ENCODE peak calls at places on chromosomes 11 and 22, in four cellular contexts. One of them, this sample, is unnamed.

GRCh38 chr22:25760294-25760693 is 18.3 kb downstream of the MYO18B start:
- DNase-seq in choroid plexus epithelial cell: peak
- DNase-seq in foreskin keratinocyte: no peak
- DNase-seq in neural crest cell: no peak
- DNase-seq in this sample: no peak

GRCh38 chr11:108131993-108132392 is 10.6 kb downstream of the ACAT1 start:
- DNase-seq in choroid plexus epithelial cell: no peak
- DNase-seq in foreskin keratinocyte: no peak
- DNase-seq in neural crest cell: no peak
- DNase-seq in this sample: no peak

GRCh38 chr22:42151924-42152635 is 21.5 kb upstream of the CYP2D6 start:
- DNase-seq in choroid plexus epithelial cell: no peak
- DNase-seq in foreskin keratinocyte: no peak
- DNase-seq in neural crest cell: no peak
- DNase-seq in this sample: no peak

GRCh38 chr22:49585695-49586243 is 241.9 kb downstream of the BRD1 start:
- DNase-seq in choroid plexus epithelial cell: no peak
- DNase-seq in foreskin keratinocyte: no peak
- DNase-seq in neural crest cell: no peak
- DNase-seq in this sample: no peak

GRCh38 chr11:70397336-70397982 is 870 bp upstream of the CTTN start:
- DNase-seq in choroid plexus epithelial cell: peak
- DNase-seq in foreskin keratinocyte: no peak
- DNase-seq in neural crest cell: peak
- DNase-seq in this sample: no peak

GRCh38 chr11:117417342-117417741 is 89.7 kb downstream of the CEP164 start:
- DNase-seq in choroid plexus epithelial cell: no peak
- DNase-seq in foreskin keratinocyte: no peak
- DNase-seq in neural crest cell: no peak
- DNase-seq in this sample: no peak

GRCh38 chr11:8038811-8039529 is 42.0 kb upstream of the TUB start:
- DNase-seq in choroid plexus epithelial cell: no peak
- DNase-seq in foreskin keratinocyte: no peak
- DNase-seq in neural crest cell: no peak
- DNase-seq in this sample: no peak

GRCh38 chr11:124583827-124584226 is 14.0 kb downstream of the OR8A1 start:
- DNase-seq in choroid plexus epithelial cell: no peak
- DNase-seq in foreskin keratinocyte: no peak
- DNase-seq in neural crest cell: no peak
- DNase-seq in this sample: no peak

GRCh38 chr22:36385491-36386350 is 2.0 kb downstream of the MYH9 start:
- DNase-seq in choroid plexus epithelial cell: no peak
- DNase-seq in foreskin keratinocyte: no peak
- DNase-seq in neural crest cell: no peak
- DNase-seq in this sample: no peak

GRCh38 chr11:71463331-71464211 is 10.6 kb downstream of the NADSYN1 start:
- DNase-seq in choroid plexus epithelial cell: no peak
- DNase-seq in foreskin keratinocyte: no peak
- DNase-seq in neural crest cell: no peak
- DNase-seq in this sample: no peak

GRCh38 chr11:36433896-36434295 is 76.2 kb downstream of the TRAF6 start:
- DNase-seq in choroid plexus epithelial cell: no peak
- DNase-seq in foreskin keratinocyte: no peak
- DNase-seq in neural crest cell: no peak
- DNase-seq in this sample: no peak

GRCh38 chr22:19022755-19023154 is 86.7 kb upstream of the PRODH start:
- DNase-seq in choroid plexus epithelial cell: no peak
- DNase-seq in foreskin keratinocyte: no peak
- DNase-seq in neural crest cell: no peak
- DNase-seq in this sample: no peak

GRCh38 chr11:7467652-7468051 is 17.7 kb upstream of the OLFML1 start:
- DNase-seq in choroid plexus epithelial cell: no peak
- DNase-seq in foreskin keratinocyte: no peak
- DNase-seq in neural crest cell: no peak
- DNase-seq in this sample: no peak

GRCh38 chr11:66495401-66495844 is 15.0 kb upstream of the BBS1 start:
- DNase-seq in choroid plexus epithelial cell: no peak
- DNase-seq in foreskin keratinocyte: no peak
- DNase-seq in neural crest cell: no peak
- DNase-seq in this sample: no peak

GRCh38 chr11:28483072-28483867 is 375.1 kb downstream of the METTL15 start:
- DNase-seq in choroid plexus epithelial cell: no peak
- DNase-seq in foreskin keratinocyte: no peak
- DNase-seq in neural crest cell: no peak
- DNase-seq in this sample: no peak

GRCh38 chr11:6647282-6647679 is 8.3 kb downstream of the DCHS1 start:
- DNase-seq in choroid plexus epithelial cell: peak
- DNase-seq in foreskin keratinocyte: no peak
- DNase-seq in neural crest cell: no peak
- DNase-seq in this sample: no peak

GRCh38 chr11:2850366-2850765 is 35.2 kb downstream of the CDKN1C start:
- DNase-seq in choroid plexus epithelial cell: no peak
- DNase-seq in foreskin keratinocyte: no peak
- DNase-seq in neural crest cell: peak
- DNase-seq in this sample: no peak

GRCh38 chr22:36587289-36588154 is 58.6 kb upstream of the EIF3D start:
- DNase-seq in choroid plexus epithelial cell: peak
- DNase-seq in foreskin keratinocyte: peak
- DNase-seq in neural crest cell: no peak
- DNase-seq in this sample: no peak

GRCh38 chr11:62542111-62542745 is 4.4 kb downstream of the AHNAK start:
- DNase-seq in choroid plexus epithelial cell: no peak
- DNase-seq in foreskin keratinocyte: no peak
- DNase-seq in neural crest cell: no peak
- DNase-seq in this sample: no peak
- TF ChIP-seq CTCF in choroid plexus epithelial cell: no peak
- TF ChIP-seq CTCF in foreskin keratinocyte: no peak
- TF ChIP-seq CTCF in neural crest cell: no peak
- TF ChIP-seq CTCF in this sample: no peak

GRCh38 chr11:61891331-61892084 is at the start of gene FADS3:
- DNase-seq in choroid plexus epithelial cell: peak
- DNase-seq in foreskin keratinocyte: no peak
- DNase-seq in neural crest cell: peak
- DNase-seq in this sample: peak
- TF ChIP-seq CTCF in choroid plexus epithelial cell: no peak
- TF ChIP-seq CTCF in foreskin keratinocyte: no peak
- TF ChIP-seq CTCF in neural crest cell: no peak
- TF ChIP-seq CTCF in this sample: no peak

GRCh38 chr22:37802310-37803194 is 5.2 kb upstream of the GCAT start:
- DNase-seq in choroid plexus epithelial cell: peak
- DNase-seq in foreskin keratinocyte: no peak
- DNase-seq in neural crest cell: peak
- DNase-seq in this sample: peak
- TF ChIP-seq CTCF in choroid plexus epithelial cell: no peak
- TF ChIP-seq CTCF in foreskin keratinocyte: no peak
- TF ChIP-seq CTCF in neural crest cell: no peak
- TF ChIP-seq CTCF in this sample: peak

DNA sequence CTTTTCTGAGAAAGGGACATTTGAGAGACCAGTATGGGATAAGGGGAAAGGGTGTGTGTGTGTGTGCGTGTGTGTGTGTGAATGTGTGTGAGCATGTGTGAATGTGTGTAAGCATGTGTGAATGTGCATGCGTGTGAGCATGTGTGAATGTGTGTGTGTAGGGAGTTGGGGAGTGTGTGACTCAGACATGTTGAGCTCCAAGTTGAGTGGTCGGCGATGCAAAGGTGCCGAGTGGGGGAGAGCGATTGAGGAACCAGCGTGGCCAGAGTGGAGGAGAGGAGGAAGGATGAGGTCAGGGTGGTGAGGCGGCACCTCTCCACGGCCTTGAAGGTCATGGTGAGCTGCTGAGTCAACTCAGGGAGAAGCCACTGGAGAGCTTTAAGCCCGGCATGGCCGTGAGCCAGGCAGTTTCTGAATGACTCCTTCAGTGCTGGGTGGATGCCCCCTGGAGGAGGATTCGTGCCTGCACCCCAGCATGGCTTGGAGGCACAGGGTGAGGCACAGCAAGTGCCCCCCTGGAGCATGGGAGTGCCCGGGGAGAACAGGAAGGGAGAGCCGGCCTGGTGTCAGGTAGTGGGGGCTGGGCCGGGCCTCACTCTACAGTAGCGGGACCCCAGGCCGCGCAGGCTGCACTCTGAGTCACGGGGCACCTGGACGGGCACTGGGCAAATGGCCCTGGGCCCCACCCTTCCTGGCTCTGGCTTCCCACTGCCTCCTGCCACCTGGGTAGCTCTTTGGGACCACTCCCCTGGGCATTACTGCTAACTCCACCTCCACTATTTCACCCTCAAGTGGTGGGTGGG is 8.2 kb upstream of the CCDC88B start:
- DNase-seq in choroid plexus epithelial cell: peak
- DNase-seq in foreskin keratinocyte: peak
- DNase-seq in neural crest cell: no peak
- DNase-seq in this sample: no peak
- TF ChIP-seq CTCF in choroid plexus epithelial cell: peak
- TF ChIP-seq CTCF in foreskin keratinocyte: peak
- TF ChIP-seq CTCF in neural crest cell: peak
- TF ChIP-seq CTCF in this sample: peak

GRCh38 chr11:78228467-78228866 is 39.7 kb downstream of the USP35 start:
- DNase-seq in choroid plexus epithelial cell: peak
- DNase-seq in foreskin keratinocyte: no peak
- DNase-seq in neural crest cell: no peak
- DNase-seq in this sample: no peak

GRCh38 chr11:78229106-78229505 is 40.4 kb downstream of the USP35 start:
- DNase-seq in choroid plexus epithelial cell: no peak
- DNase-seq in foreskin keratinocyte: no peak
- DNase-seq in neural crest cell: no peak
- DNase-seq in this sample: no peak

GRCh38 chr11:78230161-78230877 is 41.6 kb downstream of the USP35 start:
- DNase-seq in choroid plexus epithelial cell: no peak
- DNase-seq in foreskin keratinocyte: no peak
- DNase-seq in neural crest cell: no peak
- DNase-seq in this sample: no peak

GRCh38 chr11:78231962-78232459 is 43.3 kb downstream of the USP35 start:
- DNase-seq in choroid plexus epithelial cell: peak
- DNase-seq in foreskin keratinocyte: no peak
- DNase-seq in neural crest cell: no peak
- DNase-seq in this sample: no peak

GRCh38 chr11:78234006-78234405 is 45.3 kb downstream of the USP35 start:
- DNase-seq in choroid plexus epithelial cell: peak
- DNase-seq in foreskin keratinocyte: no peak
- DNase-seq in neural crest cell: no peak
- DNase-seq in this sample: no peak
- TF ChIP-seq CTCF in choroid plexus epithelial cell: no peak
- TF ChIP-seq CTCF in foreskin keratinocyte: no peak
- TF ChIP-seq CTCF in neural crest cell: no peak
- TF ChIP-seq CTCF in this sample: no peak

This sample was measured in progenitor cell of endocrine pancreas.